ENCODE peak calls at places on chromosomes 6 and 20, in ten cellular contexts. R is retina; U is ACHN; V is stimulated activated CD8-positive, alpha-beta memory T cell treated with anti-CD3 and anti-CD28 coated beads, Interleukin-4, amount 100 ng/mL, for 48 hours; G is germinal center; S is NCI-H748 treated with DMSO at 0.1 percent for 48 hours; C is KBM-7; M is activated CD8-positive, alpha-beta memory T cell treated with anti-CD3 and anti-CD28 coated beads for 48 hours; K is aorta; T is lung microvascular endothelial cell. L is an unnamed sample.

GRCh38 chr6:33818293-33818692 is 14.5 kb upstream of the MLN start:
- DNase-seq in R (no peak), U (no peak), V (no peak), G (no peak), S (no peak), C (no peak), M (no peak), K (no peak), T (no peak), L (no peak)

GRCh38 chr6:45115696-45116095 is 212.4 kb upstream of the RUNX2 start:
- DNase-seq in R (no peak), U (no peak), V (no peak), G (no peak), S (no peak), C (no peak), M (no peak), K (no peak), T (no peak), L (no peak)

GRCh38 chr6:56046576-56046975 is 171.2 kb upstream of the BMP5 start:
- DNase-seq in R (no peak), U (no peak), V (no peak), G (no peak), S (no peak), C (peak; percentile 78), M (no peak), K (peak; percentile 78), T (peak; percentile 93), L (peak; percentile 59)

GRCh38 chr6:2259002-2259494 is 13.6 kb upstream of the GMDS start:
- DNase-seq in R (no peak), U (no peak), V (no peak), G (no peak), S (peak; percentile 48), C (no peak), M (no peak), K (no peak), T (no peak), L (no peak)

GRCh38 chr6:157770946-157771345 is 52.1 kb upstream of the SNX9 start:
- DNase-seq in R (no peak), U (no peak), V (no peak), G (no peak), S (no peak), C (no peak), M (no peak), K (no peak), T (no peak), L (no peak)

GRCh38 chr6:31874084-31874670 is 4.6 kb downstream of the SLC44A4 start:
- DNase-seq in R (no peak), U (no peak), V (no peak), G (no peak), S (no peak), C (no peak), M (no peak), K (no peak), T (no peak), L (no peak)

GRCh38 chr20:63313349-63314014 is 20.5 kb downstream of the COL20A1 start:
- DNase-seq in R (no peak), U (no peak), V (no peak), G (no peak), S (no peak), C (no peak), M (no peak), K (no peak), T (no peak), L (no peak)

GRCh38 chr20:22946594-22946993 is 88.5 kb upstream of the SSTR4 start:
- DNase-seq in R (no peak), U (no peak), V (no peak), G (no peak), S (no peak), C (no peak), M (no peak), K (no peak), T (no peak), L (no peak)

GRCh38 chr6:44642870-44643522 is 255.5 kb downstream of the CDC5L start:
- DNase-seq in R (no peak), U (no peak), V (peak; percentile 77), G (no peak), S (peak; percentile 15), C (no peak), M (no peak), K (no peak), T (no peak), L (no peak)

GRCh38 chr20:24781061-24781980 is 167.7 kb upstream of the CST7 start:
- DNase-seq in R (no peak), U (peak; percentile 26), V (peak; percentile 43), G (no peak), S (no peak), C (peak; percentile 5), M (no peak), K (peak; percentile 75), T (no peak), L (peak; percentile 46)

GRCh38 chr6:13711384-13711725 is 280 bp downstream of the RANBP9 start:
- DNase-seq in R (peak; percentile 52), U (no peak), V (no peak), G (peak; percentile 76), S (no peak), C (peak; percentile 66), M (peak; percentile 46), K (no peak), T (no peak), L (no peak)

GRCh38 chr20:64111841-64112641 is 4.7 kb upstream of the NPBWR2 start:
- DNase-seq in R (no peak), U (no peak), V (peak; percentile 18), G (no peak), S (no peak), C (peak; percentile 37), M (no peak), K (peak; percentile 47), T (no peak), L (peak; percentile 37)

GRCh38 chr20:32432277-32432676 is 74.1 kb downstream of the ASXL1 start:
- DNase-seq in R (no peak), U (no peak), V (no peak), G (no peak), S (no peak), C (no peak), M (no peak), K (no peak), T (no peak), L (no peak)

GRCh38 chr6:111712398-111712797 is 106.7 kb upstream of the TRAF3IP2 start:
- DNase-seq in R (no peak), U (no peak), V (no peak), G (no peak), S (no peak), C (no peak), M (no peak), K (no peak), T (no peak), L (no peak)

GRCh38 chr6:124881898-124882579 is 80.2 kb upstream of the RNF217 start:
- DNase-seq in R (peak; percentile 46), U (no peak), V (no peak), G (no peak), S (no peak), C (no peak), M (no peak), K (no peak), T (no peak), L (no peak)

GRCh38 chr20:9348746-9349145 is 165.6 kb upstream of the LAMP5 start:
- DNase-seq in R (no peak), U (no peak), V (no peak), G (no peak), S (no peak), C (no peak), M (no peak), K (no peak), T (peak; percentile 70), L (no peak)

GRCh38 chr6:2766767-2767314 is 1.6 kb downstream of the WRNIP1 start:
- DNase-seq in R (peak; percentile 5), U (peak; percentile 4), V (no peak), G (no peak), S (peak; percentile 24), C (no peak), M (no peak), K (no peak), T (no peak), L (no peak)

GRCh38 chr6:158813032-158813431 is 6.1 kb downstream of the EZR start:
- DNase-seq in R (no peak), U (no peak), V (peak; percentile 33), G (no peak), S (no peak), C (no peak), M (no peak), K (no peak), T (no peak), L (no peak)

L was measured in sciatic nerve.